ENCODE peak calls at places on chromosomes 11 and 22, in seven cellular contexts. N is fibroblast of mammary gland, V is spleen, O is choroid plexus epithelial cell, C is epithelial cell of esophagus, T is adrenal gland, G is neural progenitor cell. K is an unnamed sample.

GRCh38 chr22:35593071-35593884 is 23.9 kb downstream of the MB start:
- DNase-seq in V (no peak), T (no peak), N (no peak), O (no peak), C (no peak), G (no peak), K (no peak)

GRCh38 chr22:43378011-43378704 is 33.7 kb upstream of the MPPED1 start:
- DNase-seq in C (no peak), O (peak), V (no peak), N (no peak), T (peak), G (no peak), K (no peak)

GRCh38 chr22:46365166-46365624 is 29.7 kb downstream of the TRMU start:
- DNase-seq in N (no peak), G (no peak), V (peak), C (no peak), O (no peak), T (no peak), K (no peak)

GRCh38 chr22:25627271-25627848 is 62.9 kb downstream of the GRK3 start:
- DNase-seq in G (no peak), T (no peak), O (no peak), N (no peak), C (peak), V (no peak), K (no peak)

GRCh38 chr11:40797981-40798380 is 661.5 kb downstream of the LRRC4C start:
- DNase-seq in V (no peak), G (no peak), T (no peak), N (no peak), O (peak), C (peak), K (no peak)

GRCh38 chr11:47917643-47918369 is 62.6 kb upstream of the PTPRJ start:
- DNase-seq in V (peak), N (peak), C (peak), G (no peak), O (peak), T (peak), K (peak)

GRCh38 chr11:64245797-64246623 is 733 bp downstream of the PPP1R14B start:
- DNase-seq in C (peak), G (peak), T (peak), V (peak), N (peak), O (peak), K (peak)

GRCh38 chr11:14904745-14905103 is 12.7 kb upstream of the CYP2R1 start:
- DNase-seq in N (peak), C (peak), O (peak), V (peak), T (peak), G (peak), K (peak)

GRCh38 chr22:19749876-19750275 is 10.7 kb upstream of the TBX1 start:
- DNase-seq in G (no peak), T (no peak), C (no peak), O (no peak), N (no peak), V (no peak), K (no peak)

GRCh38 chr22:25745341-25746011 is 3.5 kb downstream of the MYO18B start:
- DNase-seq in N (peak), G (no peak), T (no peak), O (peak), C (peak), V (no peak), K (peak)

GRCh38 chr11:8712506-8712905 is 29.9 kb downstream of the RPL27A start:
- DNase-seq in O (no peak), T (no peak), C (no peak), G (no peak), V (no peak), N (no peak), K (no peak)

GRCh38 chr22:42856179-42856864 is 751 bp downstream of the ARFGAP3 start:
- DNase-seq in V (peak), G (peak), C (peak), O (no peak), T (peak), N (peak), K (no peak)

GRCh38 chr11:57081356-57081755 is 92.6 kb downstream of the OR5AK2 start:
- DNase-seq in T (no peak), V (no peak), N (no peak), C (peak), G (no peak), O (no peak), K (no peak)

GRCh38 chr11:95849087-95849825 is 59.0 kb downstream of the CEP57 start:
- DNase-seq in G (peak), T (peak), O (peak), V (no peak), C (peak), N (peak), K (peak)

GRCh38 chr11:20036625-20037335 is 123.5 kb downstream of the DBX1 start:
- DNase-seq in N (no peak), V (no peak), G (no peak), C (no peak), T (no peak), O (no peak), K (no peak)

GRCh38 chr11:124920870-124921609 is 2.0 kb downstream of the HEPN1 start:
- DNase-seq in N (peak), O (peak), C (peak), G (peak), T (peak), V (peak), K (peak)

GRCh38 chr11:134932761-134933160 is 520.7 kb upstream of the B3GAT1 start:
- DNase-seq in V (no peak), O (peak), T (no peak), G (no peak), C (no peak), N (no peak), K (no peak)

GRCh38 chr22:29129644-29130201 is 56.9 kb downstream of the KREMEN1 start:
- DNase-seq in T (no peak), G (no peak), V (no peak), C (no peak), O (no peak), N (no peak), K (no peak)

GRCh38 chr11:121589946-121590537 is 137.3 kb upstream of the SORL1-AS1 start:
- DNase-seq in T (no peak), V (no peak), O (no peak), C (no peak), N (no peak), G (no peak), K (no peak)

GRCh38 chr11:44112083-44112865 is 16.8 kb downstream of the EXT2 start:
- DNase-seq in O (peak), G (no peak), N (peak), V (no peak), T (peak), C (peak), K (peak)

GRCh38 chr11:13152264-13152663 is 125.3 kb upstream of the BMAL1 start:
- DNase-seq in G (no peak), N (no peak), C (no peak), O (no peak), V (no peak), T (no peak), K (no peak)

GRCh38 chr11:47152953-47153950 is 23.4 kb downstream of the ARFGAP2 start:
- DNase-seq in V (no peak), N (peak), C (peak), G (peak), T (peak), O (peak), K (peak)

GRCh38 chr22:27499121-27499520 is 302.4 kb downstream of the MN1 start:
- DNase-seq in T (no peak), C (no peak), V (no peak), O (no peak), N (no peak), G (no peak), K (no peak)

GRCh38 chr11:61971177-61972111 is 4.0 kb upstream of the FTH1 start:
- DNase-seq in N (peak), O (peak), T (peak), G (peak), C (peak), V (peak), K (peak)

GRCh38 chr11:112345708-112346107 is 85.0 kb upstream of the PLET1 start:
- DNase-seq in N (no peak), T (no peak), G (peak), O (no peak), V (no peak), C (no peak), K (no peak)

GRCh38 chr22:36212896-36213295 is 11.3 kb upstream of the APOL4 start:
- DNase-seq in O (no peak), C (no peak), N (no peak), G (no peak), V (no peak), T (no peak), K (no peak)

GRCh38 chr11:9613830-9614762 is 40.6 kb downstream of the WEE1 start:
- DNase-seq in N (peak), O (peak), C (peak), V (peak), G (peak), T (peak), K (peak)

GRCh38 chr11:108501396-108501795 is 3.2 kb upstream of the POGLUT3 start:
- DNase-seq in V (no peak), O (no peak), G (no peak), N (peak), T (no peak), C (no peak), K (peak)

GRCh38 chr11:35571703-35572102 is 46.3 kb upstream of the PAMR1 start:
- DNase-seq in C (no peak), V (no peak), T (no peak), G (no peak), O (no peak), N (no peak), K (no peak)

GRCh38 chr11:4991066-4991465 is 3.6 kb upstream of the OR51L1 start:
- DNase-seq in N (peak), C (no peak), T (no peak), O (peak), V (no peak), G (peak), K (no peak)

GRCh38 chr11:69009441-69010211 is 3.4 kb downstream of the MRGPRF start:
- DNase-seq in V (peak), O (no peak), T (no peak), G (no peak), C (no peak), N (no peak), K (no peak)

GRCh38 chr11:94623120-94623735 is 56.1 kb downstream of the PIWIL4 start:
- DNase-seq in G (peak), C (peak), O (peak), N (peak), T (peak), V (no peak), K (peak)

GRCh38 chr22:30169002-30169401 is 77.6 kb downstream of the LIF start:
- DNase-seq in O (no peak), N (no peak), G (no peak), V (no peak), C (no peak), T (no peak), K (no peak)

GRCh38 chr11:74720596-74721478 is 10.4 kb downstream of the CHRDL2 start:
- DNase-seq in V (peak), O (peak), T (peak), C (peak), G (no peak), N (peak), K (no peak)

GRCh38 chr11:107102692-107103463 is 84.6 kb upstream of the GUCY1A2 start:
- DNase-seq in O (no peak), V (no peak), C (no peak), G (no peak), N (no peak), T (peak), K (no peak)

GRCh38 chr22:23579280-23579679 is 810 bp downstream of the IGLL1 start:
- DNase-seq in V (no peak), G (no peak), T (no peak), O (no peak), N (no peak), C (no peak), K (no peak)

GRCh38 chr11:85752890-85753581 is 57.9 kb downstream of the SYTL2 start:
- DNase-seq in C (no peak), T (no peak), N (no peak), V (peak), O (no peak), G (no peak), K (no peak)

GRCh38 chr11:34188181-34188580 is 82.8 kb downstream of the NAT10 start:
- DNase-seq in N (no peak), C (no peak), T (no peak), O (no peak), G (no peak), V (no peak), K (no peak)

GRCh38 chr11:128291835-128292234 is 295.5 kb downstream of the ETS1 start:
- DNase-seq in V (peak), T (no peak), G (no peak), C (no peak), N (no peak), O (no peak), K (no peak)

GRCh38 chr22:45932066-45932465 is 44.9 kb downstream of the WNT7B start:
- DNase-seq in T (no peak), G (no peak), O (no peak), N (peak), V (no peak), C (no peak), K (no peak)

GRCh38 chr11:833849-834311 is 1.1 kb downstream of the CD151 start:
- DNase-seq in G (no peak), C (peak), N (no peak), T (no peak), V (no peak), O (peak), K (no peak)
- H3K4me3 ChIP-seq in G (peak), C (peak), N (peak), T (peak), V (peak), O (peak), K (peak)

DNA sequence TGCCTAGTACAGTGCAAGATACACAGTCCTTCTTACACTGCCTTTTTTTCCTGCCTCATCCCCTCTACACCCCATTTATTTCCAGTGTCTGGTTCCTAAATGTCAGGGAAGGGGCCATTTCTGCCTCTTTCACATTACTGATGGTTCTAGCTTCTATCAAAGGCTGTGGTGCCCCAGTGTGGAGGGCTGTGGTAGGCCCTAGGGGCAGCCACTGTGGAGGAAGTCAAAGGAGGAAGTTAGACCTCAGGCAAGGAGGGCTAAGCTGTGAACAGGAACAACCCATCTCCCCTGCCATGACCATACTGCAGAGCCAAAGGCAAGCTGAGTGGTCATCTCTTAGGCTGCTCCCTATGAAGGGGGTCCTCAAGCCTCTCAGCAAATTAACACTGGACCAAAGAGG is 81.9 kb upstream of the CRTAM start:
- DNase-seq in O (no peak), V (peak), N (no peak), T (peak), G (no peak), C (no peak), K (no peak)
- TF ChIP-seq CTCF in O (peak), V (peak), N (no peak), T (no peak), G (no peak), C (no peak), K (peak)

DNA sequence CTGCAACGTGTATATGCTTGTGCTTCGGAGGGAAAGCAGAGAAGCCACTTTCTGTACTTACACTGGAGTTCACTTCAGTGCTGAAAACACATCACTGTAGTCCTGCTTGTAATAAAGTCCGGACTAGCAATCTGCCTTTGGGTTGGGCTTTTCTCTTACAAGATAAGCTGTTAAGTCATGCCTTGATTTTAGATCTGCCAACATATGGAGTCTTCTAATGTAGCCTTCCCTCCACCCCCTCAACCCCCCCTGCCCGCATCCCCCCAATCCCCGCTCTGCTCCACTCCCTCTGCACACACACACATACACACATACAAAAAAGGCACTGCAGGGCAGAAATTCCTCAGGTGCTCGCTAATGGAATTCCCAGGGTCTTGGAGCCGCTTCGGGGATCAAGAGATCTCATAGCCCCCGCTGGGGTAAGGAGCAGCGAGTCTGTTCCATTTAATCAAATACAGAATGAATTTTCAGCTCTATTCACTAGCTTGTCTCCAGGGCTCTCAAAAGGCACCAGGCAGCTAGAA is 3.4 kb downstream of the CDON start:
- DNase-seq in V (no peak), N (no peak), G (peak), C (no peak), T (no peak), O (no peak), K (no peak)
- H3K4me3 ChIP-seq in V (no peak), N (no peak), G (peak), C (no peak), T (no peak), O (no peak), K (no peak)

GRCh38 chr11:65814131-65814959 is 19.4 kb upstream of the SNX32 start:
- DNase-seq in G (no peak), V (no peak), T (peak), C (peak), O (peak), N (peak), K (peak)

GRCh38 chr11:65810046-65810868 is 23.4 kb downstream of the OVOL1 start:
- DNase-seq in N (peak), T (no peak), G (no peak), O (no peak), C (no peak), V (no peak), K (no peak)

GRCh38 chr11:65809496-65809895 is 22.6 kb downstream of the OVOL1 start:
- DNase-seq in G (no peak), O (no peak), N (no peak), C (no peak), V (no peak), T (no peak), K (no peak)

GRCh38 chr11:65808744-65809341 is 22.0 kb downstream of the OVOL1 start:
- DNase-seq in N (no peak), V (no peak), C (no peak), T (no peak), O (no peak), G (no peak), K (no peak)

GRCh38 chr11:65811764-65812475 is 21.8 kb upstream of the SNX32 start:
- DNase-seq in G (no peak), N (peak), C (no peak), O (no peak), T (no peak), V (no peak), K (no peak)
- TF ChIP-seq CTCF in G (no peak), N (no peak), C (no peak), O (no peak), T (no peak), V (no peak), K (no peak)

GRCh38 chr11:31981457-31981856 is 109.4 kb upstream of the RCN1 start:
- DNase-seq in N (no peak), G (no peak), T (no peak), O (no peak), C (no peak), V (no peak), K (no peak)

GRCh38 chr11:31986201-31986889 is 104.5 kb upstream of the RCN1 start:
- DNase-seq in C (no peak), O (no peak), G (no peak), T (no peak), V (no peak), N (no peak), K (no peak)

GRCh38 chr11:31987118-31988005 is 103.5 kb upstream of the RCN1 start:
- DNase-seq in N (no peak), T (no peak), G (peak), O (no peak), V (no peak), C (no peak), K (no peak)
- H3K4me3 ChIP-seq in N (no peak), T (peak), G (peak), O (no peak), V (no peak), C (no peak), K (no peak)